ENCODE peak calls at places on chromosomes 11 and 22, in nine cellular contexts. K is substantia nigra, O is heart right ventricle, N is prostate gland, E is thoracic aorta, G is IMR-90, Z is DND-41, V is endodermal cell, S is right cardiac atrium. T is an unnamed sample.

GRCh38 chr11:72389116-72389515 is 45.2 kb downstream of the CLPB start:
- DNase-seq in K (no peak), O (no peak), N (no peak), E (no peak), G (no peak), Z (no peak), V (no peak), S (no peak), T (no peak)

GRCh38 chr22:42901790-42902508 is 44.9 kb upstream of the ARFGAP3 start:
- DNase-seq in K (no peak), O (peak; percentile 61), N (no peak), E (no peak), G (no peak), Z (no peak), V (no peak), S (peak; percentile 80), T (no peak)

GRCh38 chr22:48382197-48382596 is 1445.5 kb downstream of the BRD1 start:
- DNase-seq in K (no peak), O (no peak), N (no peak), E (no peak), G (no peak), Z (no peak), V (peak; percentile 17), S (no peak), T (no peak)

GRCh38 chr22:19429950-19430889 is 1.3 kb downstream of the HIRA start:
- DNase-seq in K (no peak), O (peak; percentile 15), N (no peak), E (no peak), G (peak; percentile 78), Z (peak; percentile 73), V (peak; percentile 70), S (no peak), T (peak; percentile 38)

GRCh38 chr11:68528630-68529029 is 68.1 kb downstream of the PPP6R3 start:
- DNase-seq in K (no peak), O (no peak), N (peak; percentile 33), E (no peak), G (no peak), Z (peak; percentile 13), V (no peak), S (no peak), T (no peak)

GRCh38 chr11:11250470-11250869 is 102.6 kb downstream of the CSNK2A3 start:
- DNase-seq in K (no peak), O (no peak), N (no peak), E (no peak), G (peak; percentile 11), Z (no peak), V (peak; percentile 24), S (no peak), T (no peak)

GRCh38 chr11:133238455-133238854 is 293.8 kb downstream of the OPCML start:
- DNase-seq in K (no peak), O (no peak), N (no peak), E (no peak), G (no peak), Z (no peak), V (no peak), S (no peak), T (no peak)

GRCh38 chr11:121365304-121365703 is 72.7 kb downstream of the SC5D start:
- DNase-seq in K (no peak), O (no peak), N (no peak), E (no peak), G (no peak), Z (no peak), V (no peak), S (no peak), T (no peak)

GRCh38 chr11:45305874-45306623 is 19.9 kb upstream of the SYT13 start:
- DNase-seq in K (no peak), O (no peak), N (no peak), E (no peak), G (no peak), Z (no peak), V (no peak), S (no peak), T (no peak)

GRCh38 chr11:56819916-56820315 is 71.4 kb upstream of the OR9G4 start:
- DNase-seq in K (no peak), O (no peak), N (no peak), E (no peak), G (no peak), Z (no peak), V (no peak), S (no peak), T (no peak)

GRCh38 chr11:5674391-5674790 is 10.5 kb downstream of the TRIM5 start:
- DNase-seq in K (no peak), O (no peak), N (no peak), E (no peak), G (no peak), Z (no peak), V (no peak), S (no peak), T (no peak)

GRCh38 chr11:10899542-10899830 is 41.6 kb upstream of the ZBED5 start:
- DNase-seq in K (no peak), O (peak; percentile 57), N (peak; percentile 88), E (peak; percentile 20), G (no peak), Z (no peak), V (no peak), S (peak; percentile 82), T (peak; percentile 56)

DNA sequence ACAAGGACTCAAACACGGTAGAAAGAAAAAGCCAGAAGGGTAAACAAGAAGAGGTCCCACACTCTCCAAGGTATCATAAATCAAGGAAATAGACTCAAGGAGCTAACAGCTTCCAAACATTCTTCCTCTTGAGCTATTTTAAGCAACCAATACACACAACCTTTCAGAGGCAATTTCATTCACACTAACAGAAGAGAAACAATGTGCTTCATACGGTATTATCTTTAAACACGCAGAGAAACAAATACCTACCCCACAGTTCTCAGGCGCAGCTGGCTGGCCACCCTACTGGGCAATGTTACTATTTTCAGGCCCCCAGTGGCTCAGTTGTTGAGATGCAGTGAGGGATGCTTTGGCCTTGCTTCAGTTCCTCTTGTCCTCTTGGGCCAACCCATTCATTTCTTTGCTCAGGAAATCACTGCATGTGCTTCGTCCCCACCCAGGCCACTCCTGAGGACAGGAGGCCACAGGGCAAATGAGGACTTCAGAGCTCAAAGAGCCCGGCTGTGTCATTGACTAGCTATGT is 15.7 kb downstream of the ABTB2 start:
- DNase-seq in K (no peak), O (no peak), N (no peak), E (no peak), G (peak; percentile 38), Z (no peak), V (peak; percentile 74), S (no peak), T (peak; percentile 60)
- H3K27ac ChIP-seq in K (no peak overlapping the region), O (peak overlapping the region; percentile 55), N (no peak overlapping the region), E (peak overlapping the region; percentile 68), G (no peak overlapping the region), Z (no peak overlapping the region), V (peak overlapping the region; percentile 5), S (peak overlapping the region; percentile 53), T (no peak overlapping the region)

DNA sequence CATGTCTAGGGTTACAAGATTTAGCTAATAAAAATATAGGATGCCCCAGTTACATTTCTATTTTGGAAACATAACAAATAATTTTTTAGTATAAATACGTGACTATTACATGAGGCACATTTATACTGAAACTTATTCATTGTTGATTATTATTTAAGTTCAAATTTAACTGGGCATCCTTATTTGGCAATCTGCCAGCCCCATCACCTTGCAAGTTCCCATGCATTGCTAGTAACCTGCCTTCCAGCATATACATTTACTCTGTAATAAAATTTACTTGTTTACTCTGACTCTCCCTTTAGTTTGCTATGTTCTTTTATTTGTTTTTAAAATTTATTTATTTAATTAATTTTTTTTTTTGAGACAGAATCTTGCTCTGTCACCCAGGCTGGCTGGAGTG is 654.9 kb upstream of the CCDC90B start:
- DNase-seq in K (no peak), O (no peak), N (no peak), E (no peak), G (no peak), Z (no peak), V (no peak), S (no peak), T (no peak)
- H3K27ac ChIP-seq in K (no peak overlapping the region), O (no peak overlapping the region), N (no peak overlapping the region), E (no peak overlapping the region), G (no peak overlapping the region), Z (no peak overlapping the region), V (no peak overlapping the region), S (no peak overlapping the region), T (no peak overlapping the region)

GRCh38 chr11:1754376-1755150 is 4.2 kb upstream of the IFITM10 start:
- DNase-seq in K (no peak), O (no peak), N (no peak), E (no peak), G (no peak), Z (no peak), V (no peak), S (peak; percentile 44), T (no peak)

GRCh38 chr11:1752907-1753425 is 2.6 kb upstream of the IFITM10 start:
- DNase-seq in K (no peak), O (no peak), N (no peak), E (no peak), G (no peak), Z (no peak), V (no peak), S (peak; percentile 58), T (no peak)

GRCh38 chr11:1755344-1756023 is 5.1 kb upstream of the IFITM10 start:
- DNase-seq in K (no peak), O (peak; percentile 73), N (peak; percentile 48), E (no peak), G (no peak), Z (peak; percentile 55), V (no peak), S (peak; percentile 87), T (no peak)

GRCh38 chr11:1751999-1752906 is 1.9 kb upstream of the IFITM10 start:
- DNase-seq in K (no peak), O (no peak), N (no peak), E (no peak), G (no peak), Z (no peak), V (no peak), S (peak; percentile 61), T (no peak)

GRCh38 chr11:1753426-1754305 is 3.3 kb upstream of the IFITM10 start:
- DNase-seq in K (no peak), O (no peak), N (no peak), E (no peak), G (no peak), Z (no peak), V (no peak), S (peak; percentile 61), T (no peak)
- H3K27ac ChIP-seq in K (no peak overlapping the region), O (no peak overlapping the region), N (no peak overlapping the region), E (no peak overlapping the region), G (no peak overlapping the region), Z (no peak overlapping the region), V (no peak overlapping the region), S (no peak overlapping the region), T (no peak overlapping the region)

GRCh38 chr11:2463766-2464277 is 19.0 kb downstream of the KCNQ1 start:
- DNase-seq in K (no peak), O (no peak), N (no peak), E (no peak), G (no peak), Z (no peak), V (peak; percentile 24), S (no peak), T (no peak)

GRCh38 chr11:2464451-2465165 is 19.8 kb downstream of the KCNQ1 start:
- DNase-seq in K (no peak), O (no peak), N (no peak), E (no peak), G (no peak), Z (no peak), V (peak; percentile 29), S (no peak), T (peak; percentile 18)

GRCh38 chr11:2462092-2462985 is 17.5 kb downstream of the KCNQ1 start:
- DNase-seq in K (no peak), O (no peak), N (no peak), E (no peak), G (no peak), Z (no peak), V (no peak), S (no peak), T (no peak)

GRCh38 chr11:2461253-2462091 is 16.7 kb downstream of the KCNQ1 start:
- DNase-seq in K (no peak), O (peak; percentile 56), N (no peak), E (no peak), G (no peak), Z (no peak), V (no peak), S (no peak), T (no peak)

GRCh38 chr11:2462986-2463765 is 18.4 kb downstream of the KCNQ1 start:
- DNase-seq in K (no peak), O (peak; percentile 81), N (peak; percentile 23), E (no peak), G (no peak), Z (peak; percentile 21), V (peak; percentile 46), S (peak; percentile 90), T (peak; percentile 88)
- H3K27ac ChIP-seq in K (no peak overlapping the region), O (peak overlapping the region; percentile 89), N (no peak overlapping the region), E (no peak overlapping the region), G (no peak overlapping the region), Z (no peak overlapping the region), V (no peak overlapping the region), S (peak overlapping the region; percentile 72), T (no peak overlapping the region)

T was measured in colonic mucosa.